ENCODE peak calls at places on chromosome 12, in eight cellular contexts. L is endothelial cell of umbilical vein, R is upper lobe of left lung, S is HCT116, B is transverse colon, W is spleen, A is stomach, X is K562. T is an unnamed sample. For H3K36me3, the result is how much of the 10 kb centered on the place peaks cover.

GRCh38 chr12:3523728-3524127 is 32.7 kb downstream of the PRMT8 start:
- DNase-seq in L (no peak), R (no peak), S (no peak), B (no peak), W (no peak), A (no peak), X (no peak), T (no peak)

GRCh38 chr12:5258498-5258897 is 173.4 kb upstream of the NTF3 start:
- DNase-seq in L (no peak), R (no peak), S (no peak), B (no peak), W (no peak), A (no peak), X (no peak), T (no peak)

GRCh38 chr12:89932950-89933349 is 224.3 kb upstream of the ATP2B1 start:
- DNase-seq in L (no peak), R (no peak), S (no peak), B (no peak), W (no peak), A (no peak), X (no peak), T (no peak)

GRCh38 chr12:1878214-1878613 is 40.2 kb downstream of the CACNA2D4 start:
- DNase-seq in L (no peak), R (no peak), S (no peak), B (no peak), W (no peak), A (no peak), X (no peak), T (no peak)

GRCh38 chr12:25723921-25724491 is 170.9 kb upstream of the LMNTD1 start:
- DNase-seq in L (no peak), R (no peak), S (no peak), B (no peak), W (no peak), A (no peak), X (no peak), T (no peak)

GRCh38 chr12:89051065-89051677 is 301.1 kb downstream of the DUSP6 start:
- DNase-seq in L (peak), R (no peak), S (peak), B (no peak), W (no peak), A (no peak), X (peak), T (no peak)

GRCh38 chr12:124277394-124278222 is 17.3 kb upstream of the RFLNA start:
- DNase-seq in L (no peak), R (no peak), S (no peak), B (peak), W (no peak), A (peak), X (no peak), T (no peak)

GRCh38 chr12:118103231-118103600 is 595 bp downstream of the VSIG10 start:
- DNase-seq in L (peak), R (peak), S (no peak), B (peak), W (no peak), A (no peak), X (no peak), T (peak)

GRCh38 chr12:98227162-98227561 is 288.2 kb upstream of the TMPO start:
- DNase-seq in L (no peak), R (no peak), S (peak), B (no peak), W (no peak), A (no peak), X (peak), T (no peak)

GRCh38 chr12:4276524-4277204 is 3.1 kb downstream of the CCND2 start:
- DNase-seq in L (peak), R (peak), S (peak), B (peak), W (peak), A (peak), X (peak), T (peak)

GRCh38 chr12:124646385-124647230 is 79.2 kb upstream of the NCOR2 start:
- DNase-seq in L (no peak), R (no peak), S (no peak), B (no peak), W (no peak), A (no peak), X (no peak), T (no peak)

GRCh38 chr12:47828967-47829482 is 9.3 kb upstream of the HDAC7 start:
- DNase-seq in L (peak), R (peak), S (peak), B (peak), W (peak), A (peak), X (peak), T (peak)

GRCh38 chr12:105601158-105601557 is 270.7 kb downstream of the C12orf75 start:
- DNase-seq in L (no peak), R (no peak), S (no peak), B (no peak), W (no peak), A (no peak), X (no peak), T (no peak)

GRCh38 chr12:116406529-116406928 is 129.0 kb upstream of the MED13L start:
- DNase-seq in L (no peak), R (peak), S (peak), B (peak), W (peak), A (peak), X (peak), T (peak)

GRCh38 chr12:122981036-122981471 is 573 bp downstream of the ARL6IP4 start:
- DNase-seq in L (peak), R (no peak), S (no peak), B (no peak), W (no peak), A (no peak), X (no peak), T (no peak)

GRCh38 chr12:22018860-22019259 is 27.2 kb upstream of the CMAS start:
- DNase-seq in L (peak), R (no peak), S (no peak), B (no peak), W (no peak), A (no peak), X (no peak), T (no peak)

GRCh38 chr12:12890492-12890814 is 909 bp upstream of the GPRC5A start:
- DNase-seq in L (peak), R (peak), S (no peak), B (no peak), W (no peak), A (peak), X (no peak), T (no peak)

GRCh38 chr12:82955020-82955419 is 268.3 kb downstream of the TMTC2 start:
- DNase-seq in L (no peak), R (no peak), S (no peak), B (no peak), W (no peak), A (no peak), X (no peak), T (no peak)

GRCh38 chr12:82952946-82953345 is 266.2 kb downstream of the TMTC2 start:
- DNase-seq in L (no peak), R (no peak), S (no peak), B (no peak), W (no peak), A (no peak), X (no peak), T (no peak)

GRCh38 chr12:82954572-82954971 is 267.9 kb downstream of the TMTC2 start:
- DNase-seq in L (no peak), R (no peak), S (no peak), B (no peak), W (no peak), A (no peak), X (no peak), T (no peak)

GRCh38 chr12:82953397-82953796 is 266.7 kb downstream of the TMTC2 start:
- DNase-seq in L (no peak), R (no peak), S (no peak), B (no peak), W (no peak), A (no peak), X (no peak), T (no peak)

GRCh38 chr12:82954064-82954463 is 267.4 kb downstream of the TMTC2 start:
- DNase-seq in L (no peak), R (no peak), S (no peak), B (no peak), W (no peak), A (no peak), X (no peak), T (no peak)
- H3K27ac ChIP-seq in L (no peak), R (no peak), S (no peak), B (no peak), W (no peak), A (no peak), X (no peak), T (no peak)

DNA sequence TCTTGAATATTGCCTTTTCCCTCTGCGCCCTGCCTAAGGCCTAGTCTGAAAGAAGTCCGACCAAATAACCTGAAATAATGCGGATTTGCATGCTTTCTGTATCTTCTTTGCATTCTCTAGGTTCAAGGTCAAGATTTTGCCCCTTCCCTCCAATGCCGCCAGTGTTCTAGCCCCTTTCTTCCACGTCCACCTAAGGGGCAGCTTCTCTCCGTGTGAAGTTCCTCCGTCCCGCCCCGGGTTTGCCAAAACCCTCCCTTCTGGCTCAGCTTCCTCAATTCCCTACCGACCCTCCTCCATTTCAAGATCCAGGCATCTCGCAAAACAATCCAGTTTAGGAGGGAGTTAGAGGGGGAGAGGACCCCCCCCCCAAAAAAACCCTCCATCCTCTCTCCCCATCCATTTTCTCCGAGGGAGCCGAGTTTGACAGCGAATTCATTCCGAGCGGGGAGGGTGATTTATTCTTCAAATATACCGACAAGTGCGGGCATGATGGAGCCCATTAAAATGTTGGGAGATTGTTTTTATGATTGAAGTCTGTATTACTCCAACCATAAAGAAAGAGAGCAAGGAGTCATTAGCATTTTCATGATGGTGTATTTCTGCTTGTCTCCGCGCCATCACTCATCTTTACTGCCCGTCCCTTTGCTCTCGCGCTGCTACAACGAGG is 20.9 kb upstream of the ATP5MC2 start:
- DNase-seq in L (no peak), R (peak), S (no peak), B (no peak), W (no peak), A (no peak), X (no peak), T (no peak)
- TF ChIP-seq POLR2AphosphoS5 in L (no peak), R (no peak), S (no peak), B (no peak), W (no peak), A (no peak), X (no peak), T (no peak)

GRCh38 chr12:130787445-130788410 is 51.3 kb downstream of the STX2 start:
- DNase-seq in L (no peak), R (no peak), S (no peak), B (no peak), W (no peak), A (no peak), X (no peak), T (no peak)
- H3K36me3 ChIP-seq in L (under half), R (half or more), S (under half), B (under half), W (under half), A (under half), X (under half), T (under half)

GRCh38 chr12:75982974-75983660 is 48.5 kb downstream of the PHLDA1 start:
- DNase-seq in L (no peak), R (no peak), S (no peak), B (no peak), W (no peak), A (no peak), X (no peak), T (no peak)
- H3K27ac ChIP-seq in L (no peak), R (peak), S (peak), B (peak), W (peak), A (peak), X (no peak), T (no peak)

GRCh38 chr12:133023566-133023965 is 13.7 kb upstream of the ZNF84 start:
- DNase-seq in L (no peak), R (no peak), S (no peak), B (no peak), W (no peak), A (no peak), X (no peak), T (no peak)

DNA sequence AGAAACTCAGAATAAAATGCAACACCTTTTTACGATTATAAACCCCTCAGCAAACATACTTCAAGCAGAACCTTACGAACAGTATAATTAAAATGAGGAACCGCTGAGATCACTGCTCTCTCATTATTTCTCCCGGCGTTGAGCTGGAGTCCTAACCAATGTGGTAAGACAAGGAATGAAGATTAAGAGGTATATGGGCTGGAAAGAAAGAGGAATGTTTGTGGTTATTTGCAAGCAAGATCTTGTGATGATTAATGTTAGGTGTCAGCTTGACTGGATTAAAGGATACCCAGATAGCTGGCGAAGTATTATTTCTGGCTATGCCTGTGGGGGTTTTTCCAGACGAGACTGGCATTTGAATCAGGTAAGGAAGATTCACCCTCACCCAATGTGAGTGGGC is 10.3 kb upstream of the ZNF84 start:
- DNase-seq in L (no peak), R (no peak), S (no peak), B (no peak), W (no peak), A (no peak), X (no peak), T (no peak)
- TF ChIP-seq POLR2AphosphoS5 in L (no peak), R (no peak), S (no peak), B (no peak), W (no peak), A (no peak), X (no peak), T (no peak)

GRCh38 chr12:112239020-112239419 is 113.7 kb downstream of the TRAFD1 start:
- DNase-seq in L (no peak), R (no peak), S (no peak), B (no peak), W (no peak), A (no peak), X (no peak), T (no peak)

GRCh38 chr12:112234303-112234702 is 108.9 kb downstream of the TRAFD1 start:
- DNase-seq in L (no peak), R (no peak), S (no peak), B (no peak), W (no peak), A (no peak), X (no peak), T (no peak)

GRCh38 chr12:112236786-112237185 is 111.4 kb downstream of the TRAFD1 start:
- DNase-seq in L (no peak), R (no peak), S (no peak), B (no peak), W (no peak), A (no peak), X (no peak), T (no peak)

GRCh38 chr12:112233242-112233641 is 107.9 kb downstream of the TRAFD1 start:
- DNase-seq in L (no peak), R (no peak), S (no peak), B (no peak), W (no peak), A (no peak), X (no peak), T (no peak)

GRCh38 chr12:112236386-112236785 is 111.0 kb downstream of the TRAFD1 start:
- DNase-seq in L (no peak), R (no peak), S (no peak), B (no peak), W (no peak), A (no peak), X (no peak), T (no peak)
- H3K36me3 ChIP-seq in L (under half), R (half or more), S (under half), B (half or more), W (half or more), A (under half), X (half or more), T (half or more)

DNA sequence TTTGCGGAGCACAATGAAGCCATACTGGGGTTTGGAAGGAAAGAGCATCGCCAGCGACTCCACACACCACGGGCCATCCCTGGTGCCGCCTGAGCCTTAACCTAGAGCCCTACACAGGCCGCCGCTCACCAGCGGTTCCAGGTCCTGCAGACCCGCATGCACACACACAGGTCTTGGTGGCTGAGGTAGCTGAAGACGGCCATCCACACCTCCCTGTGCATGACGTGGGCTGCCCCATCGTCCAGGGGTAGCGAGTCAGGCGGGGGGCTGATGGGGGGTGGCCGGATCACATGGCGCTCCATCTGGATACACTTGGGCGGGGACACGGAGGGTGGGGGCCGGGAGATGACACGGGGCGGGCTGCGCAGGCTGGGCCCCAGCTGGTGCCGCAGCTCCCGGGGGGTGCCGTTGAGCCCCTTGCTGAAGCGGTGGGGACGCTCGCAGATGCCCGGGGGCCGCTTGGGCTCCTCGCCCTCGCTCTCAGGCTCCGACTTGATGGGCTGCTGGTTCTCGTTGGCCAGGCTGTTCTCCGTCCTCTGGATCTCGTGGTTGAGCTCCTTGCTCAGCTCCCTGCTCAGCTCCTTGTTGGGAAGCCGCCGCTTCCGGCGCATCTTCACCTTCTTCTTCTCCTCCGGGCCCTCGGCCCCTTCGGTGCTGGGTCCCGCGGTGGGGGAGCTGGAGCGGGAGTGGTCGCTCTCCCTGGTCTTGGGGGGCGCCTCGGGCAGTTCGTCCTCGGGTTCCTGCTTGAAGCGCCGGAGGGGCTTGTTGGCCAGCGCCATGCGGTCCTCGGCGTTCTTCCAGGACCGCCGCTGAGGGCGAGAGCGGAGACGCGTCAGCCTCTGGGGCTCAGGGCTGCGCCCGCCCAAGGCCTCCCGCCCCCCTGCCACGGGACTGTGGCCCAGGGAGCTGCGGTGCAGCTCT is 42.4 kb downstream of the RNF34 start:
- DNase-seq in L (no peak), R (no peak), S (no peak), B (no peak), W (no peak), A (no peak), X (no peak), T (peak)
- H3K27ac ChIP-seq in L (no peak), R (no peak), S (no peak), B (no peak), W (no peak), A (no peak), X (no peak), T (peak)

DNA sequence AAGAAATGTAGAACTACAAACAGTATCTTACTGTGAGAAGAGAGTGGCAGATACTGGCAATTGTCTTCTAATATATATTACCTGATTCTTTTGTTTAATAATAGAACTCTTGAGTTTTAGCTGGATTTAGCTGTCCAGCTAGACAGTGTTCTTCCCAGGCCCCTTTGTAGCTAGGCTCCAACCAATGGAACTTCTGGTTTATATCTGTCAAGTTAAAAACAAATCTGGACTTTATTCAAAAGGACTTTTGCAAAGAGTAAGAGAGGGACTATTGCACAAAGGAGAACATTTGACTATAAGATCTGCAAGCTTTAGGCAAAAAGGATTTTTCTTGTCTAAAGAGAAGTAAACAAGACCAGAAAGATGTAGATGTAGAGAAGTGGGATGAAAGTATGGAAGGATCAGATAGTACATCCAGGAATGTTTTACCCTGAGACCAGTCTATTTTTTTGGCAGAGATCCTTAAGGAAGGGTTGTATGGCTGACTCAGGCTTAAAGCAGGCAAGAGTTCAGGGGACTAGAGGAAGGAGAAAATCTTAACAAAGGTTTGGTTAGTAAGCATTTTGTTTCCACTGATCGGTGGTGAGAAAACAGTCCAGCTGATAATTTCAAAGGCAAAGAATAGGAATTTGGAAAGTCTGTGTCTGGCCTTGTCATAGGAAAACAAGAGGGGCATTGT is 111.1 kb upstream of the PLEKHA5 start:
- DNase-seq in L (peak), R (no peak), S (no peak), B (no peak), W (no peak), A (no peak), X (no peak), T (no peak)
- TF ChIP-seq POLR2AphosphoS5 in L (no peak), R (no peak), S (no peak), B (no peak), W (no peak), A (no peak), X (no peak), T (peak)

DNA sequence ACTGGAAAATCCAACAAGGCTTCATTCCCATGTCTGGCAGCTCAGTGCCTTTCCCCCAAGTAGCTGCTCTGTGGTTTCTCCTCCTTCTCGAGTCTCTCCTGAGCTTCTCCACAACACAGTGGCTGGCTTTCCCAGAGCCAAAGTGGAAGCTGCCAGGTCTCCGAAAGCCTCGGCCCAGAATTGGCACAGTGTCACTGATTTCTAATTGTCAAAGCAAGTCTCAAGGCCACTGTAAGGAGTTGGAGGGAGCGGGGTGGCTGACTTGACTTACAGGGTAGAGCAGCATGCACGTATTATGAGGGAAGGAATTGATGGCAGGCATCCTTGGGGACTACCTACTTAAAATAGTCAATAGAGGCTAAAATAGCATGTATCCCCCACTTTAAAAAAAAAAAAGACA is 6.7 kb upstream of the CPNE8 start:
- DNase-seq in L (no peak), R (no peak), S (no peak), B (no peak), W (no peak), A (no peak), X (no peak), T (no peak)
- H3K36me3 ChIP-seq in L (under half), R (under half), S (under half), B (under half), W (under half), A (under half), X (under half), T (under half)

T was measured in sigmoid colon.